ENCODE peak calls at places on chromosomes 4 and X, in eight cellular contexts. A, W, F, K, D, T, I and Q are unnamed samples.

GRCh38 chr4:145619639-145619996 is 433 bp downstream of the MMAA start:
- DNase-seq in A (peak), W (no peak), F (no peak), K (peak), D (peak), T (peak), I (peak), Q (peak)

GRCh38 chrX:119880552-119881437 is 9.2 kb downstream of the NDUFA1 start:
- DNase-seq in A (no peak), W (no peak), F (no peak), K (peak), D (no peak), T (no peak), I (peak), Q (peak)

GRCh38 chr4:187183826-187184225 is 460.2 kb upstream of the FAT1 start:
- DNase-seq in A (no peak), W (no peak), F (no peak), K (no peak), D (no peak), T (no peak), I (no peak), Q (no peak)

GRCh38 chr4:156942991-156943390 is 28.6 kb downstream of the PDGFC start:
- DNase-seq in A (no peak), W (no peak), F (no peak), K (no peak), D (no peak), T (no peak), I (no peak), Q (no peak)

GRCh38 chrX:43718081-43718480 is 62.0 kb downstream of the MAOA start:
- DNase-seq in A (no peak), W (no peak), F (no peak), K (no peak), D (no peak), T (no peak), I (no peak), Q (no peak)

GRCh38 chr4:22574424-22574823 is 58.6 kb upstream of the ADGRA3 start:
- DNase-seq in A (no peak), W (no peak), F (no peak), K (no peak), D (no peak), T (no peak), I (no peak), Q (no peak)

GRCh38 chrX:130173190-130173895 is 1.6 kb downstream of the RAB33A start:
- DNase-seq in A (peak), W (peak), F (no peak), K (peak), D (no peak), T (peak), I (peak), Q (peak)

GRCh38 chr4:13159041-13159620 is 325.0 kb downstream of the RAB28 start:
- DNase-seq in A (no peak), W (no peak), F (no peak), K (no peak), D (no peak), T (no peak), I (no peak), Q (no peak)

GRCh38 chr4:2799971-2800690 is 7.2 kb downstream of the SH3BP2 start:
- DNase-seq in A (peak), W (peak), F (no peak), K (no peak), D (no peak), T (peak), I (no peak), Q (no peak)

GRCh38 chr4:168585168-168586091 is 88.6 kb downstream of the PALLD start:
- DNase-seq in A (peak), W (peak), F (peak), K (peak), D (peak), T (peak), I (peak), Q (peak)

GRCh38 chr4:3809451-3810110 is 43.4 kb downstream of the ADRA2C start:
- DNase-seq in A (no peak), W (no peak), F (no peak), K (no peak), D (no peak), T (no peak), I (no peak), Q (no peak)

GRCh38 chrX:72351606-72352338 is 46.1 kb upstream of the CITED1 start:
- DNase-seq in A (no peak), W (no peak), F (no peak), K (no peak), D (no peak), T (no peak), I (no peak), Q (peak)

GRCh38 chr4:101205878-101206277 is 141.4 kb downstream of the PPP3CA start:
- DNase-seq in A (no peak), W (no peak), F (no peak), K (peak), D (no peak), T (no peak), I (peak), Q (peak)

GRCh38 chrX:71671043-71671829 is 3.9 kb downstream of the LOC101059915 start:
- DNase-seq in A (no peak), W (no peak), F (no peak), K (no peak), D (no peak), T (no peak), I (no peak), Q (no peak)

GRCh38 chr4:108045687-108046024 is 56.0 kb downstream of the HADH start:
- DNase-seq in A (no peak), W (no peak), F (no peak), K (no peak), D (peak), T (peak), I (peak), Q (peak)

GRCh38 chr4:181548873-181549541 is 694.2 kb upstream of the TENM3 start:
- DNase-seq in A (no peak), W (no peak), F (no peak), K (peak), D (no peak), T (no peak), I (peak), Q (peak)

GRCh38 chr4:2067446-2068197 is 8.5 kb downstream of the NAT8L start:
- DNase-seq in A (no peak), W (no peak), F (no peak), K (no peak), D (no peak), T (no peak), I (no peak), Q (no peak)

GRCh38 chr4:3462790-3463415 is at the start of gene DOK7:
- DNase-seq in A (peak), W (no peak), F (no peak), K (no peak), D (peak), T (peak), I (no peak), Q (no peak)

GRCh38 chrX:40086569-40087335 is 11.0 kb downstream of the BCOR start:
- DNase-seq in A (no peak), W (no peak), F (no peak), K (peak), D (no peak), T (no peak), I (no peak), Q (peak)

GRCh38 chrX:115895678-115896329 is 274.7 kb upstream of the AGTR2 start:
- DNase-seq in A (no peak), W (no peak), F (peak), K (no peak), D (no peak), T (no peak), I (no peak), Q (no peak)

GRCh38 chr4:174318829-174319764 is 35.4 kb downstream of the CEP44 start:
- DNase-seq in A (no peak), W (no peak), F (no peak), K (peak), D (no peak), T (no peak), I (peak), Q (peak)

GRCh38 chrX:19334945-19335626 is 8.6 kb upstream of the PDHA1 start:
- DNase-seq in A (no peak), W (no peak), F (no peak), K (peak), D (no peak), T (no peak), I (peak), Q (peak)

GRCh38 chr4:147865926-147866325 is 134.0 kb downstream of the ARHGAP10 start:
- DNase-seq in A (no peak), W (no peak), F (no peak), K (peak), D (no peak), T (no peak), I (no peak), Q (no peak)

GRCh38 chr4:52862605-52863236 is 604 bp downstream of the RASL11B start:
- DNase-seq in A (no peak), W (no peak), F (no peak), K (no peak), D (no peak), T (no peak), I (no peak), Q (no peak)

GRCh38 chr4:11623726-11624037 is 195.0 kb upstream of the HS3ST1 start:
- DNase-seq in A (no peak), W (no peak), F (no peak), K (peak), D (peak), T (no peak), I (peak), Q (no peak)

GRCh38 chr4:3366893-3367775 is 74.3 kb downstream of the RGS12 start:
- DNase-seq in A (no peak), W (no peak), F (peak), K (no peak), D (no peak), T (no peak), I (no peak), Q (no peak)

GRCh38 chr4:186074189-186074588 is 5.2 kb downstream of the TLR3 start:
- DNase-seq in A (no peak), W (no peak), F (no peak), K (no peak), D (no peak), T (no peak), I (no peak), Q (no peak)

GRCh38 chr4:124596811-124597210 is 115.7 kb downstream of the ANKRD50 start:
- DNase-seq in A (no peak), W (no peak), F (no peak), K (no peak), D (no peak), T (no peak), I (no peak), Q (no peak)

GRCh38 chr4:37822220-37822619 is 4.3 kb upstream of the PGM2 start:
- DNase-seq in A (no peak), W (no peak), F (no peak), K (no peak), D (no peak), T (no peak), I (no peak), Q (no peak)

GRCh38 chrX:116417968-116418367 is 18.4 kb upstream of the SLC6A14 start:
- DNase-seq in A (no peak), W (no peak), F (no peak), K (no peak), D (no peak), T (no peak), I (peak), Q (no peak)

GRCh38 chr4:163566257-163566656 is 71.8 kb downstream of the TMA16 start:
- DNase-seq in A (no peak), W (no peak), F (no peak), K (no peak), D (no peak), T (no peak), I (no peak), Q (no peak)

GRCh38 chr4:124337874-124338273 is 374.7 kb downstream of the ANKRD50 start:
- DNase-seq in A (peak), W (no peak), F (no peak), K (peak), D (no peak), T (peak), I (peak), Q (peak)

GRCh38 chrX:38634665-38635064 is 73.3 kb downstream of the TSPAN7 start:
- DNase-seq in A (no peak), W (no peak), F (no peak), K (no peak), D (no peak), T (no peak), I (no peak), Q (no peak)

GRCh38 chrX:57528670-57529255 is 63.0 kb upstream of the ZXDB start:
- DNase-seq in A (no peak), W (no peak), F (peak), K (peak), D (no peak), T (no peak), I (peak), Q (peak)

GRCh38 chr4:115119804-115120352 is 6.5 kb upstream of the NDST4 start:
- DNase-seq in A (no peak), W (no peak), F (no peak), K (no peak), D (no peak), T (no peak), I (no peak), Q (no peak)

GRCh38 chr4:92305148-92305877 is 1.5 kb downstream of the GRID2 start:
- DNase-seq in A (peak), W (no peak), F (peak), K (peak), D (peak), T (peak), I (peak), Q (peak)

GRCh38 chr4:56817840-56818491 is 3.5 kb downstream of the SPINK2 start:
- DNase-seq in A (no peak), W (no peak), F (no peak), K (no peak), D (no peak), T (no peak), I (no peak), Q (no peak)

GRCh38 chr4:166737430-166737829 is 496.9 kb downstream of the SPOCK3 start:
- DNase-seq in A (no peak), W (no peak), F (no peak), K (no peak), D (no peak), T (no peak), I (no peak), Q (no peak)
- TF ChIP-seq CTCF in A (no peak), W (no peak), F (no peak), K (no peak), D (no peak), T (no peak), I (no peak), Q (no peak)

DNA sequence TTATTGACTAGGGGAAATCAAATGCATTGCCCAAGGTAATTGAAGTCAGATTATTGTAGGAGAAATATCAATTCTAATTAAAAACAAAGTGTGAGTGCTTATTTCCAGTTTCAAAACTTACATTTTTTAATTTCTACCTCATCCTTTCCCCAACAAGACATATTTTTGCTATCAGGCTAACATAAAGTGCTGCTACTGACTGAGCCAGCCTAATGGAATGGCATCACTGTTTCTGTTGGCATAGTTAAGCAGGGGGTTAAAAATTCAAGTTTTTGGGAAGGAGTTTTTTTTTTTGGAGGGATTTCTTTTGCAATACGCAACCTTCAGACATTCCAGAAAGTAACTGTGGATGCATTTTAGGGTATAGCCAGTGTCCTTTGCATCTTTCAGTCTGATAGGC is 24.2 kb downstream of the GAB1 start:
- DNase-seq in A (no peak), W (no peak), F (no peak), K (no peak), D (no peak), T (no peak), I (peak), Q (no peak)
- H3K4me3 ChIP-seq in A (no peak), W (peak), F (no peak), K (no peak), D (no peak), T (no peak), I (no peak), Q (no peak)

GRCh38 chrX:9882669-9883446 is 84.3 kb upstream of the CLDN34 start:
- DNase-seq in A (no peak), W (no peak), F (no peak), K (peak), D (no peak), T (no peak), I (peak), Q (no peak)
- TF ChIP-seq CTCF in A (no peak), W (no peak), F (no peak), K (peak), D (no peak), T (no peak), I (peak), Q (no peak)

GRCh38 chrX:123732679-123733363 is at the start of gene THOC2:
- DNase-seq in A (peak), W (peak), F (peak), K (peak), D (peak), T (peak), I (peak), Q (peak)

GRCh38 chrX:123728001-123728400 is 4.9 kb downstream of the THOC2 start:
- DNase-seq in A (no peak), W (no peak), F (no peak), K (no peak), D (no peak), T (no peak), I (no peak), Q (no peak)

GRCh38 chrX:123731258-123731986 is 1.4 kb downstream of the THOC2 start:
- DNase-seq in A (no peak), W (no peak), F (no peak), K (peak), D (no peak), T (no peak), I (peak), Q (no peak)

GRCh38 chrX:123731987-123732678 is 719 bp downstream of the THOC2 start:
- DNase-seq in A (peak), W (no peak), F (peak), K (peak), D (no peak), T (no peak), I (no peak), Q (no peak)

DNA sequence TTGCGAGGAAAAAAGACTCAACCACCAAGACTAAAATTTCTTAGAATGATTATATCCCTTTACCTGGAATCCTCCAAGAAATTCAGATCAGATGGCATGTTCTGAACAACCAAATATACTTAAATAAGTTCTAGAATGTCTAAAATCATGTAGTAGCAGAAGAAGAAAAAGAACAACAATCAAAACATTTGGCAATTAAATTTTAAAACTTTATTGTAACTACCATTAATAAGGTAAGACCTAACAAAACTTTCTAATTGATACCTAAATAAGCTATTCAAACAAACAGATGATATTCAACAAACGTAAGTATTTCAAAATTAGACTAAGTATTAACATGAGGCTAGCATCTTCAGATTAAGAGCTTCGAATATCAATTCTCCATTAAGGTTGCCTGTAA is 4.3 kb downstream of the THOC2 start:
- DNase-seq in A (no peak), W (no peak), F (no peak), K (no peak), D (no peak), T (no peak), I (no peak), Q (no peak)
- H3K4me3 ChIP-seq in A (no peak), W (no peak), F (no peak), K (no peak), D (no peak), T (no peak), I (no peak), Q (no peak)

GRCh38 chr4:896216-896615 is 35.9 kb downstream of the GAK start:
- DNase-seq in A (no peak), W (no peak), F (no peak), K (no peak), D (no peak), T (no peak), I (no peak), Q (no peak)
- TF ChIP-seq CTCF in A (no peak), W (no peak), F (peak), K (no peak), D (no peak), T (no peak), I (no peak), Q (no peak)

DNA sequence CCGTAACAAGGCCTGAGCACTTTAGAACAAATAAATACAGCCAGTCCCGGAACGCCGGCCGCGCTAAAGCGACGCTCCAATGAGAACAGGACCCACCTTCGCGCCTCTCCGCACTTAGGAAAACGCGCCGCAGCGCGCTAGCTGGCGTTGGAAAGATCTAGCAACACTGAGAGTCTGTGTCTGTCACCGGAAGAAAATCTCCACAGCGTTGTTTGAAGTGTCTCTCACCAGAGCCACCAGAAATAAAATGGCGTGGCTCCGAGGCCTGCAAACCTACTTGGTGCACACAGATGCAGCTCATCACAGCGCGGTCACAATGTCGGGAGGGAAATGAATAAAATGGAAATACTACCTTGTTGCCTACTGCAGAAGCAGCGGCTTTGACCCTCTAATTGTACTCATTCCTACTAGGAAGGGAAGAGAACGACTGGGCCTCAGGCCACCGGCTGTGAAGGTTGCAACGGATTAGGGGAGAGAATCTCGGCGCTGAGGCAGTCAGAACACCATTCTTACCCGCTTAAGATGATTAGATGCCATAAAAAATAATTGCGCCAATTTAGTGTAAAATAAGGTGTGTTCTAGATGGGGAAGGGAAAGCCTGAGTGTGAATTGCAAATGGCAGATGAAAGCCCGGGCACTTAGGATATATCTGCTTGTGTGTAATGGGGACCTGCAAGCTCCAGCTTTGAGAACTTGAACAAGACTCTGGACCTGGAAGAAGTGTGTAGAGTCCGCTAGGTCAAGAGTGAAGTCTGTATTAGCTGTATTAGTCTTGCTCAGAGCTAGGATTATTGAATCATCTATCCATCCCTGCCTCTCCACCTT is 4.5 kb downstream of the NEUROG2 start:
- DNase-seq in A (no peak), W (no peak), F (no peak), K (no peak), D (no peak), T (no peak), I (no peak), Q (no peak)
- H3K4me3 ChIP-seq in A (no peak), W (peak), F (peak), K (no peak), D (peak), T (no peak), I (no peak), Q (no peak)

GRCh38 chr4:105196523-105197145 is 50.0 kb downstream of the TET2 start:
- DNase-seq in A (no peak), W (no peak), F (no peak), K (peak), D (no peak), T (no peak), I (peak), Q (peak)
- TF ChIP-seq CTCF in A (no peak), W (peak), F (no peak), K (peak), D (no peak), T (no peak), I (peak), Q (peak)

GRCh38 chrX:67546496-67547423 is 2.9 kb downstream of the AR start:
- DNase-seq in A (no peak), W (no peak), F (peak), K (no peak), D (no peak), T (no peak), I (no peak), Q (peak)
- H3K4me3 ChIP-seq in A (peak), W (peak), F (peak), K (peak), D (peak), T (peak), I (peak), Q (peak)